ENCODE peak calls at places on chromosome 11, in seven cellular contexts. Z is HCT116, I is gastrocnemius medialis, L is IMR-90, S is uterus, K is ovary, V is spleen. J is an unnamed sample.

GRCh38 chr11:110776091-110776490 is 63.9 kb upstream of the ARHGAP20 start:
- DNase-seq in Z (no peak), I (no peak), L (peak; percentile 15), S (no peak), K (no peak), V (no peak), J (no peak)

GRCh38 chr11:112179601-112180000 is 4.3 kb downstream of the BCO2 start:
- DNase-seq in Z (no peak), I (no peak), L (no peak), S (no peak), K (no peak), V (no peak), J (no peak)

GRCh38 chr11:95322546-95322945 is 91.5 kb upstream of the SESN3 start:
- DNase-seq in Z (no peak), I (no peak), L (peak; percentile 25), S (no peak), K (no peak), V (no peak), J (no peak)

GRCh38 chr11:107665016-107665415 is 46.8 kb downstream of the SLN start:
- DNase-seq in Z (no peak), I (no peak), L (no peak), S (no peak), K (no peak), V (no peak), J (no peak)

GRCh38 chr11:74269161-74269809 is 42.2 kb downstream of the P4HA3 start:
- DNase-seq in Z (no peak), I (no peak), L (peak; percentile 90), S (no peak), K (no peak), V (no peak), J (no peak)

GRCh38 chr11:65216830-65217229 is 35.1 kb downstream of the CAPN1 start:
- DNase-seq in Z (no peak), I (no peak), L (no peak), S (no peak), K (no peak), V (peak; percentile 46), J (no peak)

GRCh38 chr11:95132956-95133355 is 43.3 kb downstream of the ENDOD1 start:
- DNase-seq in Z (no peak), I (no peak), L (no peak), S (no peak), K (no peak), V (no peak), J (no peak)

GRCh38 chr11:94011478-94011877 is 9.7 kb upstream of the HEPHL1 start:
- DNase-seq in Z (no peak), I (no peak), L (no peak), S (no peak), K (no peak), V (no peak), J (no peak)

GRCh38 chr11:70914496-70914895 is 337.9 kb downstream of the SHANK2 start:
- DNase-seq in Z (no peak), I (no peak), L (no peak), S (no peak), K (no peak), V (no peak), J (no peak)

GRCh38 chr11:85948884-85949283 is 93.7 kb downstream of the CCDC83 start:
- DNase-seq in Z (no peak), I (no peak), L (peak; percentile 35), S (no peak), K (no peak), V (no peak), J (no peak)

GRCh38 chr11:66328307-66329144 is 7.7 kb downstream of the RIN1 start:
- DNase-seq in Z (peak; percentile 54), I (no peak), L (peak; percentile 70), S (peak; percentile 81), K (peak; percentile 87), V (peak; percentile 93), J (peak; percentile 57)

GRCh38 chr11:69499946-69500284 is 18.5 kb downstream of the LINC01488 start:
- DNase-seq in Z (no peak), I (no peak), L (no peak), S (no peak), K (peak; percentile 11), V (peak; percentile 57), J (no peak)

GRCh38 chr11:119537641-119538253 is 114.8 kb upstream of the THY1 start:
- DNase-seq in Z (no peak), I (no peak), L (no peak), S (no peak), K (no peak), V (no peak), J (no peak)

GRCh38 chr11:48036466-48036865 is 56.1 kb downstream of the PTPRJ start:
- DNase-seq in Z (no peak), I (no peak), L (peak; percentile 84), S (no peak), K (no peak), V (no peak), J (no peak)

GRCh38 chr11:12964650-12965049 is 44.5 kb upstream of the RASSF10 start:
- DNase-seq in Z (no peak), I (no peak), L (no peak), S (no peak), K (no peak), V (no peak), J (no peak)

GRCh38 chr11:88779551-88779950 is 286.2 kb downstream of the GRM5 start:
- DNase-seq in Z (no peak), I (no peak), L (peak; percentile 92), S (no peak), K (no peak), V (no peak), J (no peak)

GRCh38 chr11:82046778-82047177 is 686.9 kb downstream of the FAM181B start:
- DNase-seq in Z (no peak), I (no peak), L (peak; percentile 3), S (no peak), K (no peak), V (no peak), J (no peak)

GRCh38 chr11:106474274-106474673 is 396.8 kb downstream of the AASDHPPT start:
- DNase-seq in Z (no peak), I (no peak), L (no peak), S (no peak), K (no peak), V (no peak), J (no peak)

GRCh38 chr11:95849087-95849825 is 59.0 kb downstream of the CEP57 start:
- DNase-seq in Z (peak; percentile 32), I (peak; percentile 5), L (peak; percentile 82), S (peak; percentile 29), K (no peak), V (no peak), J (peak; percentile 49)

GRCh38 chr11:115498354-115498753 is 5.9 kb downstream of the CADM1 start:
- DNase-seq in Z (no peak), I (no peak), L (no peak), S (no peak), K (no peak), V (no peak), J (no peak)

GRCh38 chr11:20154381-20154780 is 5.9 kb downstream of the DBX1 start:
- DNase-seq in Z (no peak), I (no peak), L (no peak), S (no peak), K (no peak), V (no peak), J (no peak)

DNA sequence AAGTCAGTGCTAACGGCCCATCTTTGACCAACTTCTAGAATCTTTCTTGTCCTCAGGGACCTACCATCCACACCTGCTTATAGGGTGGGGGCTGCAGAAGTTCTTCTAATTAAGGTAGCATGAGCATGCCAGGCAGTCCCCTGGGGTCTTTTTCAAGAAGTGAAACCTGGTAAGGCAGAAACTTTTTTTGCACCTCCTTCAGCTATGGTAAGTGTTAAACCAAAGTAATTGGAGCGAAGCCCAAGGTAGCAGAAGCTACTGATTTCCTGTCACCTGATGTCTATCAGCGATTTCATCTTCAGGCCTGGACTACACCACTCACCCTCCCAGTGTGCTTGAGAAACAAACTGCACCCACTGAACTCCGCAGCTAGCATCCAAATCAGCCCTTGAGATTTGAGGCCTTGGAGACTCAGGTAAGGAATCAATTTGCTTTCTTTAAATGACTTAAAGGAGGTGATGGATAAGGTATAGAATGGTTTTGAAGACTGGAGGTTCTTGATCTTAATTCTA is at the start of gene MS4A1:
- DNase-seq in Z (no peak), I (no peak), L (no peak), S (no peak), K (no peak), V (no peak), J (no peak)
- TF ChIP-seq POLR2A in Z (no peak), I (no peak), L (no peak), S (no peak), K (no peak), V (peak; percentile 86), J (no peak)

DNA sequence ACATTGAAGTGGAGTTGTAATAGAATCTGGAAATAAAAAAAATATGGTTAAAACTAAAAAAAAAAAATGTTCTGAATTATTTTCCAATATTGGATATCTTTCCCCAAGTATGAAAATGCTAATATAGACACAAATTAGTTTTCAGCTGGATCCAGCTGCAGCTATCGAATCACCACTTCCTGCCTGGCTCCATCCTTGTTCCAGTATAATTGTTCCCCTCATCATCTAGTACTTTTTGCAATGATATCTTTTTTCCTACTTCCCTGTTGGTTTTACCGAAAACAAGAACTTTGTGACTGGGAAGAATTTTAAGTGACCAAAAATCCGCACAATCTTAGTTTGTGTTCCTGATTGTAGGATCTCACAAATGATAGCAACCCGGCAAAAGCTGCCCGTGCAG is 9.4 kb downstream of the OR4D9 start:
- DNase-seq in Z (no peak), I (no peak), L (no peak), S (no peak), K (no peak), V (no peak), J (no peak)
- H3K27me3 ChIP-seq in Z (no peaks in the 10 kb centered on the region), I (no peaks in the 10 kb centered on the region), L (no peaks in the 10 kb centered on the region), S (no peaks in the 10 kb centered on the region), K (no peaks in the 10 kb centered on the region), V (no peaks in the 10 kb centered on the region), J (no peaks in the 10 kb centered on the region)

DNA sequence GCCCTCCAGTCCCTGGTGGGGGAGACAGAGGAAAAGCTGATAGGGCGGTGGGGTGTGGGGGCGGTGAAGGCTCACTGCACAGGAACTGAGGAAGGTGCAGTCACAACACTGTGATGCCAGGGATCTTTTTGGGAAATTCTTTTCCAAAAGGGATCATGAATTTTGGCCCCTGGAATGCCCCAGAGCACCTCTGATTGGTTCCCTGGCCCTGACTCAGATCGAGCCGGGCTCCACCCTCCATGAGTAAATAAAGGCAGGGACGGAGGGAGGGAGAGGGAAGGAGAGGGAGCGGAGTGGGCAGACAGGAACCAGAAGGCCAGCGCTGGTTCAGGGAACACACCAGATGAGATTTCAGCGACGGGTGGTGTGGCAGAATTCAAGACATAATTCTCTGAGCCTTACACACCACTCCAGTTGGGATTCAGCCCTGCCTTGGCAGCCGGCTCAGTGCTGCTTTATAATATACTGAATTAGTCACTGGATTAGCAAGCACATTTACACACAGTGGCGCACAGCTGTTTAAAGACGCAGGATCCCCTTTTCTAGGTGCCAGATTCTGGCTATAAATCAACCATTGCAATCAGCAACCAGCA is 80.3 kb downstream of the ETS1 start:
- DNase-seq in Z (no peak), I (peak; percentile 76), L (peak; percentile 96), S (peak; percentile 87), K (peak; percentile 77), V (no peak), J (peak; percentile 69)
- TF ChIP-seq POLR2A in Z (no peak), I (peak; percentile 78), L (peak; percentile 93), S (peak; percentile 39), K (no peak), V (no peak), J (peak; percentile 64)

DNA sequence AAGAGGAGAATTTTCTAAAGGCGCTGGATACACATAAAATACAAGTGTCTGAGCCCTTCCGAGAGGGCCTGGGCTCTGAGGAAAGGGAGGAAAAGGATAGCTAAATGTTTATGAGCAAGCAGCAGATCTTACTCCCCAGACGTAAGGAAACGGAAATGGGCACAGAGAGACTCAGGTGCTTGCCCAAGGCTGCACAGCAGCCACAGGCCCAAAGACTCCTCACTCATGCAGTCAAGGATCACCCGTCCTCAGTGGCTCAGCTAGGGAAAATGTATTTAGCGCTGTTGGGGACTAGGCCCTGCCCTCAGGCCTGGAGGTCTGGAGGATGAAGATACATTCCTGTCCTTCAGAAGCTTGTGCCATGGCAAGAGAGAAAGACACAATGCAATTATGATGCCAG is 107.2 kb upstream of the SYT13 start:
- DNase-seq in Z (no peak), I (no peak), L (no peak), S (no peak), K (no peak), V (no peak), J (no peak)
- H3K27me3 ChIP-seq in Z (peaks cover 12% of the 10 kb centered on the region), I (no peaks in the 10 kb centered on the region), L (peaks cover 12% of the 10 kb centered on the region), S (no peaks in the 10 kb centered on the region), K (no peaks in the 10 kb centered on the region), V (no peaks in the 10 kb centered on the region), J (no peaks in the 10 kb centered on the region)